ENCODE peak calls at places on chromosomes 16 and 17, in five cellular contexts. One of them, this sample, is unnamed.

GRCh38 chr17:33038740-33039139 is 47.1 kb downstream of the SPACA3 start:
- DNase-seq in PC-3: peak; percentile 18
- DNase-seq in neuronal stem cell: peak; percentile 64
- DNase-seq in OCI-LY7: peak; percentile 3
- DNase-seq in fibroblast of lung: peak; percentile 69
- DNase-seq in this sample: no peak

GRCh38 chr17:15436399-15437369 is 30.7 kb downstream of the CDRT4 start:
- DNase-seq in OCI-LY7: peak; percentile 74
- DNase-seq in fibroblast of lung: no peak
- DNase-seq in neuronal stem cell: no peak
- DNase-seq in PC-3: peak; percentile 79
- DNase-seq in this sample: no peak

GRCh38 chr17:63848834-63849689 is 6.6 kb upstream of the SMARCD2 start:
- DNase-seq in fibroblast of lung: peak; percentile 82
- DNase-seq in PC-3: peak; percentile 95
- DNase-seq in OCI-LY7: peak; percentile 95
- DNase-seq in neuronal stem cell: peak; percentile 61
- DNase-seq in this sample: peak; percentile 48

GRCh38 chr17:30600830-30601494 is 123.8 kb downstream of the GOSR1 start:
- DNase-seq in OCI-LY7: peak; percentile 58
- DNase-seq in fibroblast of lung: peak; percentile 20
- DNase-seq in neuronal stem cell: peak; percentile 36
- DNase-seq in PC-3: peak; percentile 9
- DNase-seq in this sample: no peak

GRCh38 chr17:3796110-3796821 is 4.7 kb downstream of the ITGAE start:
- DNase-seq in OCI-LY7: no peak
- DNase-seq in neuronal stem cell: no peak
- DNase-seq in PC-3: no peak
- DNase-seq in fibroblast of lung: peak; percentile 40
- DNase-seq in this sample: no peak

GRCh38 chr17:59491353-59492090 is 73.9 kb upstream of the DHX40 start:
- DNase-seq in fibroblast of lung: no peak
- DNase-seq in PC-3: no peak
- DNase-seq in neuronal stem cell: no peak
- DNase-seq in OCI-LY7: no peak
- DNase-seq in this sample: no peak

GRCh38 chr17:50129303-50129945 is 536 bp downstream of the SAMD14 start:
- DNase-seq in OCI-LY7: no peak
- DNase-seq in neuronal stem cell: no peak
- DNase-seq in PC-3: no peak
- DNase-seq in fibroblast of lung: peak; percentile 58
- DNase-seq in this sample: no peak

GRCh38 chr17:39867084-39867890 is 715 bp upstream of the ZPBP2 start:
- DNase-seq in neuronal stem cell: no peak
- DNase-seq in OCI-LY7: no peak
- DNase-seq in fibroblast of lung: no peak
- DNase-seq in PC-3: no peak
- DNase-seq in this sample: no peak

GRCh38 chr16:27080870-27081269 is 14.1 kb downstream of the C16orf82 start:
- DNase-seq in OCI-LY7: peak; percentile 12
- DNase-seq in neuronal stem cell: no peak
- DNase-seq in fibroblast of lung: no peak
- DNase-seq in PC-3: peak; percentile 13
- DNase-seq in this sample: no peak

GRCh38 chr17:33233855-33234228 is 59.3 kb downstream of the ASIC2 start:
- DNase-seq in OCI-LY7: no peak
- DNase-seq in PC-3: peak; percentile 19
- DNase-seq in neuronal stem cell: no peak
- DNase-seq in fibroblast of lung: peak; percentile 25
- DNase-seq in this sample: no peak

GRCh38 chr16:74034862-74035261 is 261.8 kb upstream of the PSMD7 start:
- DNase-seq in fibroblast of lung: peak; percentile 1
- DNase-seq in neuronal stem cell: peak; percentile 36
- DNase-seq in PC-3: peak; percentile 36
- DNase-seq in OCI-LY7: peak; percentile 5
- DNase-seq in this sample: no peak

GRCh38 chr16:54289242-54290051 is 2.9 kb upstream of the IRX3 start:
- DNase-seq in PC-3: no peak
- DNase-seq in OCI-LY7: no peak
- DNase-seq in neuronal stem cell: peak; percentile 56
- DNase-seq in fibroblast of lung: no peak
- DNase-seq in this sample: no peak

GRCh38 chr17:57995076-57995956 is 7.3 kb upstream of the VEZF1 start:
- DNase-seq in OCI-LY7: peak; percentile 77
- DNase-seq in neuronal stem cell: peak; percentile 58
- DNase-seq in PC-3: peak; percentile 87
- DNase-seq in fibroblast of lung: peak; percentile 69
- DNase-seq in this sample: no peak

GRCh38 chr16:78535098-78535497 is 435.6 kb downstream of the WWOX start:
- DNase-seq in fibroblast of lung: no peak
- DNase-seq in PC-3: no peak
- DNase-seq in neuronal stem cell: no peak
- DNase-seq in OCI-LY7: no peak
- DNase-seq in this sample: no peak

GRCh38 chr16:81841709-81842108 is 62.6 kb downstream of the PLCG2 start:
- DNase-seq in neuronal stem cell: no peak
- DNase-seq in PC-3: no peak
- DNase-seq in OCI-LY7: peak; percentile 65
- DNase-seq in fibroblast of lung: no peak
- DNase-seq in this sample: no peak

GRCh38 chr17:6456914-6457687 is 12.8 kb downstream of the PIMREG start:
- DNase-seq in PC-3: peak; percentile 56
- DNase-seq in neuronal stem cell: no peak
- DNase-seq in fibroblast of lung: peak; percentile 63
- DNase-seq in OCI-LY7: no peak
- DNase-seq in this sample: no peak

GRCh38 chr17:28505986-28506665 is at the start of gene FOXN1:
- DNase-seq in neuronal stem cell: no peak
- DNase-seq in PC-3: no peak
- DNase-seq in fibroblast of lung: no peak
- DNase-seq in OCI-LY7: no peak
- DNase-seq in this sample: no peak

GRCh38 chr16:85431431-85432124 is 181.5 kb upstream of the GSE1 start:
- DNase-seq in PC-3: no peak
- DNase-seq in neuronal stem cell: no peak
- DNase-seq in OCI-LY7: no peak
- DNase-seq in fibroblast of lung: peak; percentile 21
- DNase-seq in this sample: no peak

GRCh38 chr17:70609566-70609965 is 440.2 kb downstream of the KCNJ2 start:
- DNase-seq in PC-3: no peak
- DNase-seq in neuronal stem cell: no peak
- DNase-seq in OCI-LY7: no peak
- DNase-seq in fibroblast of lung: no peak
- DNase-seq in this sample: no peak

GRCh38 chr17:78573955-78574354 is 3.2 kb downstream of the DNAH17 start:
- DNase-seq in neuronal stem cell: no peak
- DNase-seq in fibroblast of lung: no peak
- DNase-seq in OCI-LY7: peak; percentile 60
- DNase-seq in PC-3: peak; percentile 54
- DNase-seq in this sample: no peak

GRCh38 chr17:17818088-17818526 is 18.7 kb downstream of the SREBF1 start:
- DNase-seq in fibroblast of lung: peak; percentile 36
- DNase-seq in neuronal stem cell: no peak
- DNase-seq in PC-3: peak; percentile 43
- DNase-seq in OCI-LY7: peak; percentile 56
- DNase-seq in this sample: no peak

GRCh38 chr17:47741793-47742145 is 8.7 kb downstream of the TBX21 start:
- DNase-seq in OCI-LY7: no peak
- DNase-seq in neuronal stem cell: no peak
- DNase-seq in fibroblast of lung: no peak
- DNase-seq in PC-3: peak; percentile 43
- DNase-seq in this sample: no peak

GRCh38 chr16:56268799-56269198 is 77.5 kb downstream of the GNAO1 start:
- DNase-seq in neuronal stem cell: no peak
- DNase-seq in OCI-LY7: no peak
- DNase-seq in PC-3: no peak
- DNase-seq in fibroblast of lung: no peak
- DNase-seq in this sample: no peak
- H2AFZ ChIP-seq in neuronal stem cell: no peak overlapping the region
- H2AFZ ChIP-seq in OCI-LY7: no peak overlapping the region
- H2AFZ ChIP-seq in PC-3: no peak overlapping the region
- H2AFZ ChIP-seq in fibroblast of lung: no peak overlapping the region
- H2AFZ ChIP-seq in this sample: no peak overlapping the region

GRCh38 chr16:57484515-57485005 is 1.7 kb downstream of the DOK4 start:
- DNase-seq in neuronal stem cell: no peak
- DNase-seq in OCI-LY7: no peak
- DNase-seq in PC-3: no peak
- DNase-seq in fibroblast of lung: no peak
- DNase-seq in this sample: no peak
- H2AFZ ChIP-seq in neuronal stem cell: no peak overlapping the region
- H2AFZ ChIP-seq in OCI-LY7: no peak overlapping the region
- H2AFZ ChIP-seq in PC-3: no peak overlapping the region
- H2AFZ ChIP-seq in fibroblast of lung: no peak overlapping the region
- H2AFZ ChIP-seq in this sample: no peak overlapping the region

GRCh38 chr17:44094701-44095387 is 24.3 kb downstream of the G6PC3 start:
- DNase-seq in PC-3: no peak
- DNase-seq in OCI-LY7: no peak
- DNase-seq in neuronal stem cell: no peak
- DNase-seq in fibroblast of lung: no peak
- DNase-seq in this sample: no peak
- H2AFZ ChIP-seq in PC-3: no peak overlapping the region
- H2AFZ ChIP-seq in OCI-LY7: no peak overlapping the region
- H2AFZ ChIP-seq in neuronal stem cell: no peak overlapping the region
- H2AFZ ChIP-seq in fibroblast of lung: no peak overlapping the region
- H2AFZ ChIP-seq in this sample: no peak overlapping the region

GRCh38 chr17:80265205-80266068 is 4.8 kb downstream of the RNF213 start:
- DNase-seq in neuronal stem cell: no peak
- DNase-seq in OCI-LY7: no peak
- DNase-seq in PC-3: no peak
- DNase-seq in fibroblast of lung: peak; percentile 50
- DNase-seq in this sample: no peak

GRCh38 chr17:80262775-80263244 is 2.2 kb downstream of the RNF213 start:
- DNase-seq in fibroblast of lung: no peak
- DNase-seq in PC-3: no peak
- DNase-seq in OCI-LY7: no peak
- DNase-seq in neuronal stem cell: no peak
- DNase-seq in this sample: no peak

GRCh38 chr17:80263253-80264047 is 2.8 kb downstream of the RNF213 start:
- DNase-seq in neuronal stem cell: no peak
- DNase-seq in OCI-LY7: peak; percentile 97
- DNase-seq in PC-3: no peak
- DNase-seq in fibroblast of lung: no peak
- DNase-seq in this sample: no peak

GRCh38 chr17:80264048-80264792 is 3.6 kb downstream of the RNF213 start:
- DNase-seq in OCI-LY7: peak; percentile 36
- DNase-seq in neuronal stem cell: no peak
- DNase-seq in fibroblast of lung: no peak
- DNase-seq in PC-3: no peak
- DNase-seq in this sample: no peak

DNA sequence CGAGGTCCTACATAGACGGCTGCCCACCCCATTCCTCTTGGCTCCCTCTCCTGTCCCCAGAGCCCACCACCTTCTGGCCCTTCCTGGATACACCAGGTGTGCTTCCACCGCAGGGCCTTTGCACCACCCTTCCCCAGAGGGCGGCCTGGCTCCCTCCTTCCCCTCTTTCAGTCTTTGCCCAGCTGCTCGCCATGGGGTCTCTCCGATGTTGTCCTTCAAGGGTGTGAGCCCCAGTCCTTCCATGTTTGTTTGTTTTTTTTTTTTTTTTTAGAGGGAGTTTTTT is 4.1 kb downstream of the RNF213 start:
- DNase-seq in OCI-LY7: no peak
- DNase-seq in neuronal stem cell: no peak
- DNase-seq in PC-3: no peak
- DNase-seq in fibroblast of lung: no peak
- DNase-seq in this sample: no peak
- H2AFZ ChIP-seq in OCI-LY7: no peak overlapping the region
- H2AFZ ChIP-seq in neuronal stem cell: no peak overlapping the region
- H2AFZ ChIP-seq in PC-3: no peak overlapping the region
- H2AFZ ChIP-seq in fibroblast of lung: no peak overlapping the region
- H2AFZ ChIP-seq in this sample: no peak overlapping the region

GRCh38 chr16:66357523-66357928 is 9.0 kb upstream of the CDH5 start:
- DNase-seq in fibroblast of lung: peak; percentile 75
- DNase-seq in neuronal stem cell: peak; percentile 57
- DNase-seq in OCI-LY7: peak; percentile 49
- DNase-seq in PC-3: peak; percentile 90
- DNase-seq in this sample: peak; percentile 57

GRCh38 chr16:66358231-66358630 is 8.3 kb upstream of the CDH5 start:
- DNase-seq in OCI-LY7: no peak
- DNase-seq in fibroblast of lung: no peak
- DNase-seq in neuronal stem cell: no peak
- DNase-seq in PC-3: no peak
- DNase-seq in this sample: peak; percentile 49

GRCh38 chr16:66359811-66360608 is 6.5 kb upstream of the CDH5 start:
- DNase-seq in OCI-LY7: no peak
- DNase-seq in PC-3: no peak
- DNase-seq in fibroblast of lung: no peak
- DNase-seq in neuronal stem cell: no peak
- DNase-seq in this sample: no peak

GRCh38 chr16:66360624-66361324 is 5.7 kb upstream of the CDH5 start:
- DNase-seq in fibroblast of lung: no peak
- DNase-seq in PC-3: no peak
- DNase-seq in OCI-LY7: peak; percentile 2
- DNase-seq in neuronal stem cell: no peak
- DNase-seq in this sample: no peak

DNA sequence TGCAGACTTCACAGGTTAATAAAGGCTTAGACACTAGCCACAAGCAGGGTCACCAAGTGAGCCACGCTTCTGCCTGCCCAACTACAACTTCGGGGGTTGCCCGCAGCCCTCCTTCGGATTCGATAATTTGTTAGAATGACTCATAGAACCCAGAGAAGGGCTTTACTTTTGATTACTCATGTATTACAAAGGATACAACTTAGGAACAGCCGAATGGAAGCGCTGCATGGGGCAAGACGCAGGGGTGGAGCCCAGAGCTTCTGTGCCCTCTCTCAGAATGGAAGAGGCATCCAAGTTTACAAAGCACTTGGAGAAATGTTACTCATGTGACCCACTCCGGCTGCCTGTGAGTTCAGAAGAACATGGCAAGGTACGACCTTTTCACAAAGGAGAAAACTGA is 7.5 kb upstream of the CDH5 start:
- DNase-seq in OCI-LY7: no peak
- DNase-seq in PC-3: peak; percentile 75
- DNase-seq in fibroblast of lung: peak; percentile 77
- DNase-seq in neuronal stem cell: no peak
- DNase-seq in this sample: peak; percentile 32
- H2AFZ ChIP-seq in OCI-LY7: no peak overlapping the region
- H2AFZ ChIP-seq in PC-3: peak overlapping the region; percentile 84
- H2AFZ ChIP-seq in fibroblast of lung: no peak overlapping the region
- H2AFZ ChIP-seq in neuronal stem cell: peak overlapping the region; percentile 74
- H2AFZ ChIP-seq in this sample: no peak overlapping the region

DNA sequence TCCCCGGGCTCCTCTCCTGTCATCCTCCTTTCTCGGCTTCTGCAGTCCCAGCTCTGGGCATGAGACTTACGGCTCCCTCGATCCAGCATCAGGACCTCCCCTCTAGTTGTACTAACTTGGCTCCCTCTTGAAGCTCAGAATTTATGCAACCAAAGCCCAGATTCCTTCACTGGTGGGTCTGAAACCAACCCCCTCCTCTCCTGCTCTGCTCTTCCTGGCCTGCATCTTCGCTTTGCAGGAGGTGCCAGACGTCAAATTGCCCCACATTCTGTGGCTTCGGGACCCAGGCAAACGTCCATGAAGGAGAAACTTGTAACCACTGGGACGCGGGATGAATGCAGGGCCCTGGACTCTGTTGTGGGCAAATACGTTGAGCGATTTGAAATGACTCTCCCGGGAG is 29.2 kb upstream of the ELAC2 start:
- DNase-seq in fibroblast of lung: no peak
- DNase-seq in OCI-LY7: no peak
- DNase-seq in PC-3: no peak
- DNase-seq in neuronal stem cell: no peak
- DNase-seq in this sample: no peak
- H2AFZ ChIP-seq in fibroblast of lung: no peak overlapping the region
- H2AFZ ChIP-seq in OCI-LY7: no peak overlapping the region
- H2AFZ ChIP-seq in PC-3: no peak overlapping the region
- H2AFZ ChIP-seq in neuronal stem cell: no peak overlapping the region
- H2AFZ ChIP-seq in this sample: no peak overlapping the region

This sample was measured in keratinocyte.